ENCODE peak calls at places on chromosomes 7 and 10, in five cellular contexts. W, Y, M, B and X are unnamed samples.

GRCh38 chr10:83153714-83154113 is 985.6 kb upstream of the GHITM start:
- ATAC-seq in Y (no peak), B (no peak), M (no peak), W (no peak), X (no peak)

GRCh38 chr7:93150200-93150835 is 2.1 kb upstream of the SAMD9L start:
- ATAC-seq in Y (no peak), M (no peak), W (no peak), B (no peak), X (no peak)

GRCh38 chr10:28180654-28181053 is 122.2 kb downstream of the MPP7 start:
- ATAC-seq in M (no peak), Y (no peak), B (peak), W (no peak), X (no peak)

GRCh38 chr7:112068967-112069366 is 137.2 kb downstream of the DOCK4 start:
- ATAC-seq in W (no peak), Y (no peak), B (no peak), M (no peak), X (no peak)

GRCh38 chr7:150323682-150324365 is 479 bp upstream of the ACTR3C start:
- ATAC-seq in M (peak), W (peak), Y (peak), B (peak), X (peak)

GRCh38 chr7:24442170-24442777 is 131.0 kb upstream of the PALS2 start:
- ATAC-seq in M (no peak), W (no peak), B (no peak), Y (no peak), X (no peak)

GRCh38 chr7:74483402-74484336 is 30.0 kb downstream of the GTF2IRD1 start:
- ATAC-seq in B (no peak), Y (no peak), W (no peak), M (no peak), X (no peak)

GRCh38 chr7:105782391-105783063 is 93.9 kb downstream of the ATXN7L1 start:
- ATAC-seq in Y (no peak), M (peak), W (peak), B (no peak), X (peak)

GRCh38 chr7:140062118-140062527 is 628 bp downstream of the PARP12 start:
- ATAC-seq in Y (peak), W (peak), M (peak), B (peak), X (peak)

GRCh38 chr7:24574365-24574764 is 1.1 kb downstream of the PALS2 start:
- ATAC-seq in B (no peak), M (no peak), W (no peak), Y (no peak), X (no peak)

GRCh38 chr7:101231644-101232043 is 6.0 kb downstream of the CLDN15 start:
- ATAC-seq in M (no peak), Y (no peak), W (no peak), B (no peak), X (no peak)

GRCh38 chr7:7563269-7563668 is 3.4 kb upstream of the MIOS start:
- ATAC-seq in W (no peak), Y (no peak), M (no peak), B (no peak), X (no peak)

GRCh38 chr10:28411136-28411460 is 108.2 kb upstream of the MPP7 start:
- ATAC-seq in W (no peak), M (no peak), B (no peak), Y (no peak), X (no peak)

GRCh38 chr10:49369216-49370162 is 26.4 kb downstream of the DRGX start:
- ATAC-seq in Y (no peak), W (no peak), B (no peak), M (no peak), X (no peak)

GRCh38 chr7:37100735-37101331 is 347.8 kb downstream of the ELMO1 start:
- ATAC-seq in M (no peak), W (peak), Y (peak), B (peak), X (no peak)

GRCh38 chr10:35351021-35351420 is 14.7 kb downstream of the CCNY start:
- ATAC-seq in B (no peak), Y (no peak), M (peak), W (no peak), X (no peak)

GRCh38 chr10:11245095-11245479 is 227.4 kb downstream of the CELF2 start:
- ATAC-seq in Y (no peak), M (peak), W (no peak), B (no peak), X (peak)

GRCh38 chr7:37476428-37476827 is 27.8 kb upstream of the ELMO1 start:
- ATAC-seq in W (no peak), M (no peak), B (no peak), Y (no peak), X (no peak)

GRCh38 chr10:112835933-112836564 is 114.0 kb upstream of the TCF7L2 start:
- ATAC-seq in W (no peak), Y (no peak), B (no peak), M (no peak), X (no peak)

GRCh38 chr10:71696635-71697326 is 22.8 kb downstream of the C10orf105 start:
- ATAC-seq in M (peak), Y (peak), W (peak), B (peak), X (peak)

GRCh38 chr10:125691160-125691981 is 8.4 kb upstream of the TEX36 start:
- ATAC-seq in M (no peak), W (no peak), Y (no peak), B (no peak), X (no peak)

GRCh38 chr10:21888959-21889358 is 114.6 kb downstream of the DNAJC1 start:
- ATAC-seq in B (peak), Y (peak), W (no peak), M (peak), X (peak)

GRCh38 chr7:108890862-108891261 is 321.2 kb downstream of the DNAJB9 start:
- ATAC-seq in B (no peak), Y (no peak), W (no peak), M (no peak), X (no peak)

GRCh38 chr7:151755131-151755787 is 121.7 kb downstream of the PRKAG2 start:
- ATAC-seq in W (no peak), M (peak), B (no peak), Y (no peak), X (no peak)